ENCODE peak calls at places on chromosomes 12 and 14, in four cellular contexts. B is dorsolateral prefrontal cortex, Q is upper lobe of left lung, D is HFF-Myc. K is an unnamed sample.

GRCh38 chr14:52724360-52724644 is 5.7 kb upstream of the STYX start:
- DNase-seq in B (no peak), Q (no peak), D (no peak), K (no peak)

GRCh38 chr12:124542021-124542941 is 25.1 kb downstream of the NCOR2 start:
- DNase-seq in B (no peak), Q (no peak), D (no peak), K (no peak)

GRCh38 chr12:29563636-29564035 is 66.2 kb upstream of the OVCH1 start:
- DNase-seq in B (no peak), Q (no peak), D (no peak), K (no peak)

GRCh38 chr12:126027816-126028215 is 962.6 kb downstream of the AACS start:
- DNase-seq in B (no peak), Q (no peak), D (no peak), K (no peak)

GRCh38 chr14:77018785-77019184 is 9.7 kb downstream of the IRF2BPL start:
- DNase-seq in B (no peak), Q (no peak), D (no peak), K (no peak)

GRCh38 chr12:122001379-122002209 is 20.1 kb upstream of the BCL7A start:
- DNase-seq in B (peak), Q (no peak), D (no peak), K (no peak)

GRCh38 chr12:132357623-132358186 is 28.3 kb upstream of the GALNT9 start:
- DNase-seq in B (peak), Q (no peak), D (no peak), K (no peak)

GRCh38 chr14:85056228-85056627 is 473.7 kb upstream of the FLRT2 start:
- DNase-seq in B (no peak), Q (no peak), D (no peak), K (no peak)

GRCh38 chr14:72617391-72618011 is 276.4 kb downstream of the DPF3 start:
- DNase-seq in B (no peak), Q (no peak), D (no peak), K (no peak)

GRCh38 chr12:120332523-120332922 is 4.9 kb upstream of the PLA2G1B start:
- DNase-seq in B (no peak), Q (no peak), D (no peak), K (no peak)

GRCh38 chr14:85934123-85934885 is 404.4 kb downstream of the FLRT2 start:
- DNase-seq in B (peak), Q (peak), D (no peak), K (no peak)

GRCh38 chr12:113208041-113208934 is 13.0 kb upstream of the TPCN1 start:
- DNase-seq in B (no peak), Q (peak), D (peak), K (no peak)

GRCh38 chr12:51393676-51394545 is 2.7 kb upstream of the GALNT6 start:
- DNase-seq in B (no peak), Q (peak), D (peak), K (no peak)

GRCh38 chr12:2640709-2641108 is 154.1 kb upstream of the FKBP4 start:
- DNase-seq in B (peak), Q (no peak), D (peak), K (no peak)

GRCh38 chr12:95859947-95860850 is 1.4 kb downstream of the SNRPF start:
- DNase-seq in B (no peak), Q (no peak), D (no peak), K (no peak)

GRCh38 chr12:14828896-14829295 is 14.4 kb downstream of the ART4 start:
- DNase-seq in B (peak), Q (no peak), D (no peak), K (no peak)

GRCh38 chr14:64721391-64721791 is 17.2 kb downstream of the PLEKHG3 start:
- DNase-seq in B (no peak), Q (no peak), D (peak), K (no peak)

GRCh38 chr14:95196268-95196667 is 38.9 kb upstream of the DICER1 start:
- DNase-seq in B (no peak), Q (no peak), D (no peak), K (no peak)

GRCh38 chr14:38505221-38506095 is 249.6 kb upstream of the CLEC14A start:
- DNase-seq in B (no peak), Q (no peak), D (no peak), K (no peak)

GRCh38 chr12:120495189-120495722 is 657 bp upstream of the DYNLL1 start:
- DNase-seq in B (no peak), Q (no peak), D (no peak), K (no peak)

GRCh38 chr12:6215932-6216494 is 15.8 kb downstream of the CD9 start:
- DNase-seq in B (peak), Q (peak), D (peak), K (no peak)

GRCh38 chr12:85782711-85783110 is 53.5 kb downstream of the RASSF9 start:
- DNase-seq in B (no peak), Q (no peak), D (no peak), K (no peak)

GRCh38 chr14:68691031-68691864 is 101.6 kb downstream of the ZFP36L1 start:
- DNase-seq in B (peak), Q (peak), D (no peak), K (no peak)

GRCh38 chr12:10361084-10361483 is 28.8 kb downstream of the KLRK1 start:
- DNase-seq in B (no peak), Q (no peak), D (no peak), K (no peak)

GRCh38 chr12:42237853-42238239 is 202 bp downstream of the YAF2 start:
- DNase-seq in B (no peak), Q (no peak), D (no peak), K (no peak)

GRCh38 chr12:7154901-7155470 is 24.8 kb downstream of the CLSTN3 start:
- DNase-seq in B (no peak), Q (no peak), D (no peak), K (no peak)

GRCh38 chr12:58728397-58728796 is 191.9 kb downstream of the LRIG3 start:
- DNase-seq in B (no peak), Q (no peak), D (no peak), K (no peak)

GRCh38 chr12:40225984-40226602 is 1.3 kb downstream of the LRRK2 start:
- DNase-seq in B (no peak), Q (no peak), D (no peak), K (no peak)

GRCh38 chr12:116674643-116675183 is 63.2 kb downstream of the SPRING1 start:
- DNase-seq in B (no peak), Q (no peak), D (no peak), K (no peak)

GRCh38 chr12:27185234-27186045 is 58.6 kb upstream of the STK38L start:
- DNase-seq in B (no peak), Q (no peak), D (no peak), K (no peak)

GRCh38 chr14:23306113-23306411 is 571 bp upstream of the BCL2L2 start:
- DNase-seq in B (no peak), Q (no peak), D (no peak), K (no peak)

GRCh38 chr12:49626836-49627235 is 3.5 kb downstream of the PRPF40B start:
- DNase-seq in B (no peak), Q (no peak), D (no peak), K (no peak)

GRCh38 chr12:68641138-68641537 is 30.4 kb downstream of the RAP1B start:
- DNase-seq in B (no peak), Q (no peak), D (no peak), K (no peak)

GRCh38 chr12:97716356-97716755 is 253.8 kb downstream of the RMST start:
- DNase-seq in B (no peak), Q (no peak), D (no peak), K (no peak)

GRCh38 chr12:64459388-64460024 is 7.6 kb downstream of the TBK1 start:
- DNase-seq in B (no peak), Q (peak), D (no peak), K (no peak)

GRCh38 chr12:54232790-54233189 is 44.0 kb upstream of the SMUG1 start:
- DNase-seq in B (no peak), Q (no peak), D (no peak), K (no peak)
- TF ChIP-seq CTCF in B (no peak), Q (no peak), D (no peak), K (peak)

GRCh38 chr12:45743247-45743646 is 13.7 kb downstream of the ARID2 start:
- DNase-seq in B (no peak), Q (no peak), D (no peak), K (no peak)

GRCh38 chr12:45742590-45742989 is 13.1 kb downstream of the ARID2 start:
- DNase-seq in B (no peak), Q (no peak), D (no peak), K (no peak)

GRCh38 chr12:45745861-45746277 is 16.4 kb downstream of the ARID2 start:
- DNase-seq in B (no peak), Q (no peak), D (no peak), K (no peak)
- TF ChIP-seq CTCF in B (no peak), Q (no peak), D (peak), K (no peak)

DNA sequence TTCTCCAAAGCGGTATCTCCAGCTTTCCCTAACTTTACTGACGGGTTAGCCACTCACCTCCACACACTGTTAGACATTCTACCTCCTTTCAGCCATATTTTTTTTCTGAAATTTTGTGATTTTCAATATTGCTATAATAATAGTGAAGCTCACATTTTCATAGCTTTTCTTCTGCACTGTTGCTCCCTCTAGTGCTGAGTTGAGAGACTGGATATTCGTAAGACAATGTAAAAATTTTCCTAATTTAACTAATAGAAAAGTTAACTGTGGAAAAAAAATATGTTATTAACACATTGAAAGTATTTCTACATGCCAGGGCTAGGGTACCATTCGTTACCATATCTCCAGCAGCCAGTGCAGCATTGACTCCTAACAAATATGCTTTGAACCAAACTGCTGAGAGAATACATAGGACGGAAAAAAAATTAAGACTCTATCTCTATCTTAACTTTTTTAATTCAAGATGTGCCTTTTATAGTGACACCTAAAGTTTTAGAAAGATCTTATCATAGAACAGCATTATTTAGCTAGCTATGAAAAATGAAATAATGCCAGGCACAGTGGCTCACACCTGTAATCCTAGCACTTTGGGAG is 48.7 kb upstream of the ABCC9 start:
- DNase-seq in B (no peak), Q (no peak), D (no peak), K (no peak)
- TF ChIP-seq CTCF in B (peak), Q (peak), D (peak), K (peak)

GRCh38 chr12:105769486-105769885 is 369.3 kb downstream of the NUAK1 start:
- DNase-seq in B (no peak), Q (no peak), D (no peak), K (no peak)

GRCh38 chr12:105774037-105774436 is 364.7 kb downstream of the NUAK1 start:
- DNase-seq in B (no peak), Q (no peak), D (no peak), K (no peak)

GRCh38 chr12:105773501-105773900 is 365.3 kb downstream of the NUAK1 start:
- DNase-seq in B (peak), Q (no peak), D (no peak), K (no peak)

GRCh38 chr12:105775351-105775750 is 363.4 kb downstream of the NUAK1 start:
- DNase-seq in B (no peak), Q (no peak), D (no peak), K (no peak)
- TF ChIP-seq CTCF in B (no peak), Q (no peak), D (no peak), K (no peak)

K was measured in mesothelial cell of epicardium.